ENCODE peak calls at places on chromosomes 6 and 20, in four cellular contexts. One of them, this sample, is unnamed.

GRCh38 chr6:111871207-111871606 is 2.0 kb downstream of the FYN start:
- DNase-seq in HepG2: no peak
- DNase-seq in SK-N-SH: no peak
- DNase-seq in GM12878: no peak
- DNase-seq in this sample: no peak

GRCh38 chr6:13859871-13860555 is 45.7 kb upstream of the MCUR1 start:
- DNase-seq in HepG2: no peak
- DNase-seq in SK-N-SH: peak; percentile 61
- DNase-seq in GM12878: no peak
- DNase-seq in this sample: no peak

GRCh38 chr20:57231951-57232428 is 34.5 kb downstream of the BMP7 start:
- DNase-seq in HepG2: no peak
- DNase-seq in SK-N-SH: no peak
- DNase-seq in GM12878: no peak
- DNase-seq in this sample: no peak

GRCh38 chr20:63690898-63691710 is 5.3 kb upstream of the TNFRSF6B start:
- DNase-seq in HepG2: no peak
- DNase-seq in SK-N-SH: peak; percentile 51
- DNase-seq in GM12878: no peak
- DNase-seq in this sample: no peak

GRCh38 chr6:53347250-53347920 is 1.4 kb downstream of the ELOVL5 start:
- DNase-seq in HepG2: no peak
- DNase-seq in SK-N-SH: no peak
- DNase-seq in GM12878: no peak
- DNase-seq in this sample: no peak

GRCh38 chr6:39209360-39209811 is 19.9 kb downstream of the KCNK5 start:
- DNase-seq in HepG2: no peak
- DNase-seq in SK-N-SH: no peak
- DNase-seq in GM12878: no peak
- DNase-seq in this sample: no peak

GRCh38 chr20:57392512-57393271 is 1.5 kb downstream of the RBM38 start:
- DNase-seq in HepG2: no peak
- DNase-seq in SK-N-SH: no peak
- DNase-seq in GM12878: no peak
- DNase-seq in this sample: no peak

GRCh38 chr6:136103763-136104311 is 146.3 kb downstream of the MTFR2 start:
- DNase-seq in HepG2: peak; percentile 38
- DNase-seq in SK-N-SH: peak; percentile 48
- DNase-seq in GM12878: no peak
- DNase-seq in this sample: no peak

GRCh38 chr6:10528170-10528981 is 7.2 kb downstream of the GCNT2 start:
- DNase-seq in HepG2: peak; percentile 94
- DNase-seq in SK-N-SH: no peak
- DNase-seq in GM12878: peak; percentile 72
- DNase-seq in this sample: peak; percentile 66

GRCh38 chr6:106546322-106547052 is 82.8 kb downstream of the RTN4IP1 start:
- DNase-seq in HepG2: peak; percentile 36
- DNase-seq in SK-N-SH: no peak
- DNase-seq in GM12878: no peak
- DNase-seq in this sample: peak; percentile 36

GRCh38 chr6:21730533-21730932 is 137.0 kb downstream of the SOX4 start:
- DNase-seq in HepG2: no peak
- DNase-seq in SK-N-SH: no peak
- DNase-seq in GM12878: no peak
- DNase-seq in this sample: no peak

GRCh38 chr20:31877684-31878083 is 7.2 kb downstream of the TTLL9 start:
- DNase-seq in HepG2: no peak
- DNase-seq in SK-N-SH: no peak
- DNase-seq in GM12878: no peak
- DNase-seq in this sample: no peak

GRCh38 chr6:10582774-10583508 is 61.8 kb downstream of the GCNT2 start:
- DNase-seq in HepG2: peak; percentile 58
- DNase-seq in SK-N-SH: no peak
- DNase-seq in GM12878: no peak
- DNase-seq in this sample: no peak

GRCh38 chr6:12164508-12164770 is 125.7 kb upstream of the EDN1 start:
- DNase-seq in HepG2: no peak
- DNase-seq in SK-N-SH: no peak
- DNase-seq in GM12878: no peak
- DNase-seq in this sample: no peak

GRCh38 chr6:129638055-129639019 is 71.6 kb downstream of the ARHGAP18 start:
- DNase-seq in HepG2: peak; percentile 85
- DNase-seq in SK-N-SH: no peak
- DNase-seq in GM12878: no peak
- DNase-seq in this sample: peak; percentile 80

GRCh38 chr20:25296094-25297093 is 48.5 kb downstream of the PYGB start:
- DNase-seq in HepG2: peak; percentile 50
- DNase-seq in SK-N-SH: no peak
- DNase-seq in GM12878: no peak
- DNase-seq in this sample: peak; percentile 54

GRCh38 chr20:40945754-40946451 is 82.7 kb upstream of the TOP1 start:
- DNase-seq in HepG2: peak; percentile 72
- DNase-seq in SK-N-SH: peak; percentile 83
- DNase-seq in GM12878: no peak
- DNase-seq in this sample: peak; percentile 40

GRCh38 chr20:63061701-63062100 is 54.9 kb upstream of the BHLHE23 start:
- DNase-seq in HepG2: no peak
- DNase-seq in SK-N-SH: no peak
- DNase-seq in GM12878: no peak
- DNase-seq in this sample: no peak

GRCh38 chr6:16544006-16544405 is 217.3 kb downstream of the ATXN1 start:
- DNase-seq in HepG2: no peak
- DNase-seq in SK-N-SH: no peak
- DNase-seq in GM12878: no peak
- DNase-seq in this sample: no peak

GRCh38 chr6:43481591-43482242 is 4.3 kb downstream of the TJAP1 start:
- DNase-seq in HepG2: no peak
- DNase-seq in SK-N-SH: no peak
- DNase-seq in GM12878: no peak
- DNase-seq in this sample: no peak

GRCh38 chr6:145787688-145788087 is 26.9 kb downstream of the FBXO30 start:
- DNase-seq in HepG2: no peak
- DNase-seq in SK-N-SH: no peak
- DNase-seq in GM12878: no peak
- DNase-seq in this sample: no peak

GRCh38 chr20:57237006-57237953 is 29.2 kb downstream of the BMP7 start:
- DNase-seq in HepG2: no peak
- DNase-seq in SK-N-SH: no peak
- DNase-seq in GM12878: no peak
- DNase-seq in this sample: no peak

GRCh38 chr20:8721098-8721497 is 347.8 kb upstream of the PLCB4 start:
- DNase-seq in HepG2: peak; percentile 71
- DNase-seq in SK-N-SH: peak; percentile 42
- DNase-seq in GM12878: peak; percentile 7
- DNase-seq in this sample: peak; percentile 64

GRCh38 chr20:44896583-44896982 is 11.1 kb downstream of the YWHAB start:
- DNase-seq in HepG2: peak; percentile 35
- DNase-seq in SK-N-SH: no peak
- DNase-seq in GM12878: no peak
- DNase-seq in this sample: no peak

GRCh38 chr6:44831002-44831610 is 443.6 kb downstream of the CDC5L start:
- DNase-seq in HepG2: no peak
- DNase-seq in SK-N-SH: no peak
- DNase-seq in GM12878: no peak
- DNase-seq in this sample: no peak

GRCh38 chr6:10962673-10963072 is 75.8 kb downstream of the SYCP2L start:
- DNase-seq in HepG2: no peak
- DNase-seq in SK-N-SH: peak; percentile 23
- DNase-seq in GM12878: no peak
- DNase-seq in this sample: no peak

GRCh38 chr6:82568290-82568993 is 204.8 kb downstream of the TPBG start:
- DNase-seq in HepG2: no peak
- DNase-seq in SK-N-SH: no peak
- DNase-seq in GM12878: peak; percentile 79
- DNase-seq in this sample: no peak

GRCh38 chr6:5497896-5498578 is 236.7 kb downstream of the FARS2 start:
- DNase-seq in HepG2: no peak
- DNase-seq in SK-N-SH: peak; percentile 10
- DNase-seq in GM12878: no peak
- DNase-seq in this sample: no peak

GRCh38 chr6:159836294-159837140 is 36.4 kb downstream of the PNLDC1 start:
- DNase-seq in HepG2: no peak
- DNase-seq in SK-N-SH: no peak
- DNase-seq in GM12878: no peak
- DNase-seq in this sample: no peak

DNA sequence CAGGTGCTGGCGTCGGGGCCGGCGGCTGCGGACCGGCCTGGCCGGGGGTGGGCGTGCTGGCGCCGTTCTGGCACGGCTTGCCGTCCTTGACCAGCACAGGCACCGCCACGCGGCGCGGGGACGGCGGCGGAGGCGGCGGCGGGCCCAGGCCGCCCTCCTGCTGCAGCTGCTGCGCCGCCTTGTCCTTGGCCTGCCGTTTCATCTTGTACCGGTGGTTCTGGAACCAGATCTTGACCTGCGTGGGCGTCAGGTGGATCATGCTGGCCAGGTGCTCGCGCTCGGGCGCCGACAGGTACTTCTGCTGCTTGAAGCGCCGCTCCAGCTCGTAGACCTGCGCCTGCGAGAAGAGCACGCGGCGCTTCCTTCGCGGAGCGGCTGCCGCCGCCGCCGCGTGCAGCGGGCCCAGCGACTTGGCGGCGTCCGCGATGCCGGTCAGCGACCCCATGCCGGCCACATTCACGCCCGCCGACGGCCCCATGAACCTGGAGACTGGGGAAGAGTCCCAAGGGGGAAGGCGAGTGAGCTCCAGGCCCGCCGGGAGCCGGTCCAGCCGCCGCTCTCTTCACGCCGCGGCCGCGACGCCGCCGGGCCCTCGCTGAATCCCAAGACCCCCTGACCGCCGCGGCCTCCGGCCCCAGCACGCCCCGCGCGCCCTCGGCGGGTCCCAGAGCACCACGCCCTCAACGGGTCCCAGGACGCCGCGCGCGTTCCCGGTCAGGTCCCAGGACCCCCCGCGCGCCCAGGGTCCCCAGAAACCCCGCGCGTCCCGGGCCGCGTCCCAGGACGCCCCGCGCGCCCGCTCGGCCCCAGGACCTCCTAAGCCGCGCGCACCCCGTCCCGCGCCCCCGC is 1.1 kb downstream of the NKX2-4 start:
- DNase-seq in HepG2: no peak
- DNase-seq in SK-N-SH: peak; percentile 68
- DNase-seq in GM12878: no peak
- DNase-seq in this sample: no peak
- H3K4me3 ChIP-seq in HepG2: no peak overlapping the region
- H3K4me3 ChIP-seq in SK-N-SH: no peak overlapping the region
- H3K4me3 ChIP-seq in GM12878: no peak overlapping the region
- H3K4me3 ChIP-seq in this sample: peak overlapping the region; percentile 63

GRCh38 chr6:157225575-157225995 is 97.7 kb downstream of the TMEM242 start:
- DNase-seq in HepG2: no peak
- DNase-seq in SK-N-SH: no peak
- DNase-seq in GM12878: no peak
- DNase-seq in this sample: no peak

GRCh38 chr6:157226026-157226639 is 97.2 kb downstream of the TMEM242 start:
- DNase-seq in HepG2: no peak
- DNase-seq in SK-N-SH: no peak
- DNase-seq in GM12878: no peak
- DNase-seq in this sample: no peak

GRCh38 chr6:157224957-157225574 is 98.3 kb downstream of the TMEM242 start:
- DNase-seq in HepG2: no peak
- DNase-seq in SK-N-SH: peak; percentile 58
- DNase-seq in GM12878: no peak
- DNase-seq in this sample: no peak

GRCh38 chr6:157227202-157228166 is 95.8 kb downstream of the TMEM242 start:
- DNase-seq in HepG2: no peak
- DNase-seq in SK-N-SH: peak; percentile 68
- DNase-seq in GM12878: no peak
- DNase-seq in this sample: no peak

DNA sequence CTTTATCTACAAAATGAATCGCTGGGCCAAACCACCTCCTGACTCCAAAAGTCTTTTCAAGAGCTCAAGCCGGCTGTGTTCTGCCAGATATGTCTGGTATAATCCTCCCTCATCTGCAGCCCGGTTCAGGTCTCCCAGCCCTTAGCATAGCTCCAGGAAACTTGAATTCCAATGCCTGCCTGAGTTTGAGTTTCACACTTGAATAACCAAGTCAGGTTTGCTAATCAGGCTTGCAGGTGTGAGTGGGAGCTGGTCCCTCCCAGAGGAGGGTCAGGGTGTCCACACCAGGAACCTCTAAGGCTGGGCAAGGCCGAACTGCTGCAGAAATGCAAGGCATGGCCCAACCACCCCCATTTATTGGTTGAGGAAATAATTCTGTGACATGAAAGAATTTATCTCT is 96.6 kb downstream of the TMEM242 start:
- DNase-seq in HepG2: no peak
- DNase-seq in SK-N-SH: no peak
- DNase-seq in GM12878: no peak
- DNase-seq in this sample: no peak
- TF ChIP-seq PBX3 in HepG2: no peak
- TF ChIP-seq PBX3 in SK-N-SH: no peak
- TF ChIP-seq PBX3 in GM12878: no peak
- TF ChIP-seq PBX3 in this sample: no peak

GRCh38 chr20:22525069-22525820 is 59.1 kb downstream of the FOXA2 start:
- DNase-seq in HepG2: peak; percentile 93
- DNase-seq in SK-N-SH: no peak
- DNase-seq in GM12878: no peak
- DNase-seq in this sample: no peak

GRCh38 chr20:22523499-22524392 is 60.6 kb downstream of the FOXA2 start:
- DNase-seq in HepG2: peak; percentile 99
- DNase-seq in SK-N-SH: no peak
- DNase-seq in GM12878: no peak
- DNase-seq in this sample: no peak

GRCh38 chr20:22524393-22525015 is 59.9 kb downstream of the FOXA2 start:
- DNase-seq in HepG2: no peak
- DNase-seq in SK-N-SH: no peak
- DNase-seq in GM12878: no peak
- DNase-seq in this sample: no peak

GRCh38 chr20:22526512-22527012 is 57.8 kb downstream of the FOXA2 start:
- DNase-seq in HepG2: no peak
- DNase-seq in SK-N-SH: no peak
- DNase-seq in GM12878: no peak
- DNase-seq in this sample: no peak

GRCh38 chr20:22525821-22526220 is 58.6 kb downstream of the FOXA2 start:
- DNase-seq in HepG2: peak; percentile 48
- DNase-seq in SK-N-SH: no peak
- DNase-seq in GM12878: no peak
- DNase-seq in this sample: no peak
- TF ChIP-seq RAD21 in HepG2: no peak
- TF ChIP-seq RAD21 in SK-N-SH: no peak
- TF ChIP-seq RAD21 in GM12878: no peak
- TF ChIP-seq RAD21 in this sample: no peak

GRCh38 chr6:30767158-30767943 is 23.0 kb upstream of the IER3 start:
- DNase-seq in HepG2: no peak
- DNase-seq in SK-N-SH: no peak
- DNase-seq in GM12878: peak; percentile 75
- DNase-seq in this sample: no peak

GRCh38 chr6:30769088-30769852 is 24.9 kb upstream of the IER3 start:
- DNase-seq in HepG2: peak; percentile 96
- DNase-seq in SK-N-SH: peak; percentile 29
- DNase-seq in GM12878: no peak
- DNase-seq in this sample: peak; percentile 94

GRCh38 chr6:30769853-30770160 is 25.5 kb upstream of the IER3 start:
- DNase-seq in HepG2: no peak
- DNase-seq in SK-N-SH: no peak
- DNase-seq in GM12878: no peak
- DNase-seq in this sample: no peak

GRCh38 chr6:30767944-30768301 is 23.6 kb upstream of the IER3 start:
- DNase-seq in HepG2: no peak
- DNase-seq in SK-N-SH: no peak
- DNase-seq in GM12878: no peak
- DNase-seq in this sample: no peak

GRCh38 chr6:30768634-30769087 is 24.3 kb upstream of the IER3 start:
- DNase-seq in HepG2: no peak
- DNase-seq in SK-N-SH: no peak
- DNase-seq in GM12878: no peak
- DNase-seq in this sample: no peak
- H3K4me3 ChIP-seq in HepG2: peak overlapping the region; percentile 69
- H3K4me3 ChIP-seq in SK-N-SH: no peak overlapping the region
- H3K4me3 ChIP-seq in GM12878: no peak overlapping the region
- H3K4me3 ChIP-seq in this sample: no peak overlapping the region

This sample was measured in A549.